ENCODE peak calls at places on chromosomes 5 and 9, in four cellular contexts. D, K, I and A are unnamed samples.

GRCh38 chr5:160198886-160199409 is 30.4 kb upstream of the FABP6 start:
- DNase-seq in D (no peak), K (no peak), I (no peak), A (no peak)

GRCh38 chr5:139368613-139369012 is 14.5 kb downstream of the SLC23A1 start:
- DNase-seq in D (peak; percentile 47), K (peak; percentile 45), I (no peak), A (no peak)

GRCh38 chr9:114804504-114804903 is 1.3 kb downstream of the TNFSF15 start:
- DNase-seq in D (peak; percentile 81), K (peak; percentile 95), I (no peak), A (peak; percentile 80)

GRCh38 chr5:177336112-177336511 is 15.4 kb downstream of the LMAN2 start:
- DNase-seq in D (peak; percentile 8), K (no peak), I (no peak), A (no peak)

GRCh38 chr5:173191561-173191960 is 43.4 kb downstream of the NKX2-5 start:
- DNase-seq in D (no peak), K (no peak), I (no peak), A (no peak)

GRCh38 chr5:173197375-173197891 is 37.6 kb downstream of the NKX2-5 start:
- DNase-seq in D (no peak), K (no peak), I (no peak), A (no peak)

GRCh38 chr9:35905912-35906679 is at the start of gene HRCT1:
- DNase-seq in D (peak; percentile 98), K (peak; percentile 97), I (no peak), A (peak; percentile 94)

GRCh38 chr9:133991964-133992779 is at the start of gene VAV2:
- DNase-seq in D (peak; percentile 49), K (peak; percentile 43), I (peak; percentile 66), A (peak; percentile 34)

GRCh38 chr5:132775439-132776076 is 1.5 kb downstream of the SEPTIN8 start:
- DNase-seq in D (no peak), K (no peak), I (no peak), A (no peak)

GRCh38 chr9:125428060-125428481 is 166.4 kb downstream of the GAPVD1 start:
- DNase-seq in D (no peak), K (peak; percentile 15), I (no peak), A (no peak)

GRCh38 chr5:66113160-66113559 is 30.9 kb upstream of the SREK1 start:
- DNase-seq in D (peak; percentile 62), K (peak; percentile 33), I (no peak), A (peak; percentile 89)

GRCh38 chr9:112858625-112859147 is 32.0 kb downstream of the SLC46A2 start:
- DNase-seq in D (peak; percentile 45), K (no peak), I (no peak), A (peak; percentile 26)

GRCh38 chr5:122035913-122036312 is 42.1 kb downstream of the LOX start:
- DNase-seq in D (no peak), K (no peak), I (no peak), A (no peak)

GRCh38 chr9:22278426-22278825 is 168.2 kb upstream of the DMRTA1 start:
- DNase-seq in D (no peak), K (peak; percentile 53), I (no peak), A (peak; percentile 47)

GRCh38 chr9:124216474-124217176 is 41.1 kb upstream of the NEK6 start:
- DNase-seq in D (no peak), K (no peak), I (no peak), A (no peak)

GRCh38 chr9:16445141-16445920 is 425.1 kb downstream of the BNC2 start:
- DNase-seq in D (peak; percentile 72), K (peak; percentile 59), I (no peak), A (peak; percentile 95)

GRCh38 chr9:76374702-76375543 is 19.3 kb downstream of the RFK start:
- DNase-seq in D (peak; percentile 95), K (peak; percentile 81), I (no peak), A (peak; percentile 96)

GRCh38 chr5:109412981-109413402 is 3.2 kb upstream of the PJA2 start:
- DNase-seq in D (no peak), K (no peak), I (no peak), A (no peak)

GRCh38 chr5:92519717-92520632 is 1061.0 kb downstream of the NR2F1-AS1 start:
- DNase-seq in D (peak; percentile 40), K (peak; percentile 44), I (no peak), A (no peak)

GRCh38 chr5:118551031-118551430 is 437.3 kb downstream of the DTWD2 start:
- DNase-seq in D (no peak), K (no peak), I (no peak), A (no peak)

GRCh38 chr9:6014668-6015270 is 655 bp downstream of the RANBP6 start:
- DNase-seq in D (peak; percentile 34), K (peak; percentile 75), I (no peak), A (peak; percentile 94)

DNA sequence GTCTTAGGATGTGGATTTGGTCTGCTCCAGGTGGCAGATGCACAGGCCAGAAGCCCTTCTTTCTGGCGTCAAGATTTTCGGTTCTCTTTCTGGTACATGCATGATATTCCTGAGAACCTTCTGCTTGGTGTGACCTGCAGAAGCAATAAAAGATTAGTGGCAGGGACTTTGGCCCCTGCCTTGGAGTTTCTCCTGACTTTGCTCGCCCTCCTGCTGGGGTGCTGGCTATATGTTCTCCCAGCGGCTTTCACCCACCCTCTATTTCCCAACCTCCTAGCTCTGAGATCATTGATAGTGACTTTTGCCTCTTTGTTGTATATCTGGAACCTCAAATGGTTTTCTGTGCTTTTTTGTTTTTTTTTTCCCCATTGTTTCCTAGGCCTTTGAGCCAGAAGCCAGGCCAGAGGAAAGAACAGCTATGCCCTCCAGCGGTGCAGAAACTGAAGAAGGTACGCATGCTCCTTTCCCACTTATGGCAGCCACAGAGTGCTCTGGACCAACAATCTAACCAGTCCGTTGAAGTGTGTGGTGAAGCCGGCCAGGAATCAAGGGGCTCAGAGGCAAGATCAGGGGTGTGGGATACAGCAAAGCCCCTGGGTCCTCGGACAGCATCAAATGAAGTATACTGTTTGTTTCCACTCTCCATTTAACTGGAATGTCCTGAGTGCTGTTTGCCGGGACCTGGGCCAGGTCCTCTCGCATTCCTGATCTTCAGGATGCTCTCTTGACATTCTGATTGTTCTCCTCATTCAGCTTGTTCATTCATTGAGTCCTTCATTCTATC is 154.5 kb downstream of the ARHGEF28 start:
- DNase-seq in D (no peak), K (peak; percentile 52), I (no peak), A (no peak)
- TF ChIP-seq CTCF in D (no peak), K (peak; percentile 46), I (no peak), A (no peak)

DNA sequence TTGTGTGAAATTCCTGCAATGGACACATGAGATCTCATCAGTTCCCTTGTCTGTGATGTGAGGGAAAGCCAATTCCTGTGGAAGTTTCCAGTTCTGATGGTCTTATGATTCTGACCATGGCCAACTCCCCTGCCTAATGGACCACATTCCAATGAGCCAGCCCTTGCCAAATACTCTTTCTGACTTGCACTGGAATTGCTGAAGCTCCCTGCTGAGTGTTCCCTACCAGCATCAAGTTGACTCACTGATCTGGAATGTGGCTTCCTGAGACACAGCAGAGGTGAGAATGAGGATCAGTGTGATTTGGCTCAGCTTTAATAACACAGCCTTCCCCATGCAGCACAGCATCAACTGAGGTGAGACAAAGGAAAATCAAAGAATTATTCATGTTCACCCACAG is 427.8 kb downstream of the KDM4C start:
- DNase-seq in D (peak; percentile 73), K (peak; percentile 97), I (no peak), A (peak; percentile 92)
- TF ChIP-seq CTCF in D (no peak), K (no peak), I (no peak), A (no peak)

DNA sequence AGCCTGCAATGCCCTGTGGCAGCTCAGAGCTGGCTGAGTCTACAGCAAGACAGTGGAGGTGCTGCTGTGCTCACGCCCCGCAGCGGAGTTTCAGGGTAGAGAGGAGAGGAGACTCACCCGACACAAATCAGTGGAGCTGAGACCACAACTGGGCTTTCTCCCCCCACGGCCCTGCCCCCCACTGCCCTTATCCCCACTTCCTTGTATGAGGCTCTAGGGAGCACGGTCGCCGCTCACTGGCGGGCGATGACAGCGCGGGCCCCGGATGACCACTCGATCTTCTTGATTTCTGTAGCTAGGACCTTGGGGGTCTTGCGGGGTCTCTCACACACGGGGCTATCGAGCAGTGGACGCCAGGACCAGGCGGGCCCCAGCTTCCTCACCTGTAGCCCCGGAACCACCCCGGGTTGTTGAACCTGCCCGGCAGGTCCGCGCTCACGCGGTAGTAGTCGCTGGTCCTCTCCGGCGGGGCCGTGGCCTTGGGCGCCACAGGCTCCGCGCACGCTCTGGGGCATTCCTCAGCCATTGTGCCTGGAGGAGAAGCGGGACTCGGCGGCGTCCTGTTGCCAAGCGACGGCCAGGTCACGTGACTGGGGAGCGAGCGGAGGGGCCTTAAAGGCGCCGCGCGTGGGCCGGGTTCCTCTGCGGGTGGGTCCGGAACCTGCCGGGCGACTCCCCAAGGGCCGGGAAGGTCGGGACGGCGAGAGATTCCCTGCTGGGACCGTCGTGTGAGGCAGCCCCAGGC is 984 bp upstream of the MRPS2 start:
- DNase-seq in D (peak; percentile 87), K (peak; percentile 93), I (peak; percentile 93), A (peak; percentile 50)
- TF ChIP-seq CTCF in D (no peak), K (no peak), I (peak; percentile 13), A (no peak)

GRCh38 chr9:136289651-136290507 is 14.0 kb downstream of the CCDC187 start:
- DNase-seq in D (no peak), K (no peak), I (no peak), A (no peak)
- TF ChIP-seq CTCF in D (no peak), K (no peak), I (no peak), A (no peak)